ENCODE peak calls at places on chromosomes 11 and 22, in four cellular contexts. L, Y, Z and M are unnamed samples.

GRCh38 chr22:31139866-31140716 is at the start of gene PLA2G3:
- DNase-seq in Z (no peak), Y (peak), L (peak), M (no peak)

GRCh38 chr22:37267128-37267587 is 15.2 kb upstream of the CYTH4 start:
- DNase-seq in Y (peak), Z (no peak), L (peak), M (peak)

GRCh38 chr11:131916633-131917032 is 546.2 kb downstream of the NTM start:
- DNase-seq in Y (no peak), L (no peak), Z (no peak), M (no peak)

GRCh38 chr11:120601566-120601965 is 90.0 kb downstream of the GRIK4 start:
- DNase-seq in Z (no peak), L (no peak), Y (peak), M (no peak)

GRCh38 chr22:41512421-41513194 is 31.7 kb downstream of the POLR3H start:
- DNase-seq in L (peak), Y (peak), Z (no peak), M (peak)

GRCh38 chr22:19974233-19974861 is 32.7 kb upstream of the TXNRD2 start:
- DNase-seq in L (peak), Y (peak), Z (no peak), M (peak)

GRCh38 chr11:120647681-120648080 is 136.1 kb downstream of the GRIK4 start:
- DNase-seq in Y (no peak), L (no peak), Z (no peak), M (no peak)

GRCh38 chr11:130601141-130601540 is 152.7 kb downstream of the ADAMTS15 start:
- DNase-seq in Y (peak), L (no peak), Z (no peak), M (peak)

GRCh38 chr11:45803981-45804805 is 756 bp upstream of the SLC35C1 start:
- DNase-seq in Z (peak), L (peak), Y (peak), M (peak)

GRCh38 chr11:15607361-15608036 is 492.8 kb downstream of the INSC start:
- DNase-seq in L (no peak), Y (no peak), Z (no peak), M (no peak)

GRCh38 chr22:19892925-19893324 is 38.3 kb upstream of the GNB1L start:
- DNase-seq in Y (no peak), L (no peak), Z (no peak), M (no peak)

GRCh38 chr11:128207861-128208321 is 379.5 kb downstream of the ETS1 start:
- DNase-seq in Y (peak), L (no peak), Z (no peak), M (no peak)

GRCh38 chr11:116882386-116882785 is 45.0 kb upstream of the APOA1 start:
- DNase-seq in L (no peak), Y (no peak), Z (no peak), M (no peak)

GRCh38 chr11:116360542-116360941 is 412.2 kb downstream of the BUD13 start:
- DNase-seq in Y (no peak), L (no peak), Z (no peak), M (no peak)

GRCh38 chr11:130872961-130873360 is 43.3 kb downstream of the SNX19 start:
- DNase-seq in L (no peak), Y (peak), Z (no peak), M (no peak)

GRCh38 chr22:38755155-38755910 is 465 bp downstream of the SUN2 start:
- DNase-seq in Z (peak), Y (peak), L (peak), M (peak)

GRCh38 chr22:42877597-42878340 is 20.7 kb upstream of the ARFGAP3 start:
- DNase-seq in Y (no peak), L (no peak), Z (no peak), M (no peak)

GRCh38 chr22:35380537-35381423 is at the start of gene HMOX1:
- DNase-seq in Y (peak), L (no peak), Z (peak), M (peak)

GRCh38 chr11:67271548-67272284 is 5.4 kb downstream of the GRK2 start:
- DNase-seq in L (no peak), Z (no peak), Y (no peak), M (no peak)

GRCh38 chr11:75468534-75469340 is 35.7 kb upstream of the KLHL35 start:
- DNase-seq in Y (peak), Z (peak), L (peak), M (peak)

GRCh38 chr11:91394718-91395414 is 829.8 kb upstream of the FAT3 start:
- DNase-seq in Y (no peak), L (no peak), Z (peak), M (no peak)

GRCh38 chr22:42697542-42698013 is 23.1 kb downstream of the A4GALT start:
- DNase-seq in L (no peak), Y (peak), Z (peak), M (no peak)

GRCh38 chr11:12469451-12469850 is 92.1 kb downstream of the PARVA start:
- DNase-seq in L (no peak), Y (peak), Z (no peak), M (no peak)

GRCh38 chr22:23380230-23380573 is 199.9 kb downstream of the IGLL1 start:
- DNase-seq in Y (no peak), Z (no peak), L (no peak), M (no peak)

GRCh38 chr11:64650923-64651523 is 60.0 kb downstream of the SLC22A12 start:
- DNase-seq in Y (peak), Z (no peak), L (peak), M (peak)

GRCh38 chr11:79437274-79437980 is 3.4 kb downstream of the TENM4 start:
- DNase-seq in Z (peak), Y (peak), L (no peak), M (peak)

GRCh38 chr22:38417252-38418060 is 37.5 kb downstream of the KCNJ4 start:
- DNase-seq in L (no peak), Z (no peak), Y (no peak), M (no peak)

GRCh38 chr11:94275961-94276360 is 28.4 kb upstream of the IZUMO1R start:
- DNase-seq in Y (no peak), Z (no peak), L (no peak), M (no peak)

GRCh38 chr11:119699227-119699626 is 29.8 kb downstream of the NECTIN1 start:
- DNase-seq in Y (peak), Z (peak), L (no peak), M (peak)

GRCh38 chr11:47331454-47332302 is 20.8 kb downstream of the MYBPC3 start:
- DNase-seq in Z (no peak), L (no peak), Y (no peak), M (no peak)

GRCh38 chr11:125956371-125956770 is 10.5 kb downstream of the VSIG10L2 start:
- DNase-seq in Z (no peak), Y (peak), L (no peak), M (no peak)

GRCh38 chr11:57197762-57198161 is 16.0 kb downstream of the LRRC55 start:
- DNase-seq in L (no peak), Z (no peak), Y (no peak), M (peak)

GRCh38 chr22:39815882-39816395 is 77.6 kb downstream of the ENTHD1 start:
- DNase-seq in Y (no peak), Z (no peak), L (no peak), M (no peak)

GRCh38 chr22:36386900-36387663 is 685 bp downstream of the MYH9 start:
- DNase-seq in L (no peak), Z (peak), Y (no peak), M (peak)

GRCh38 chr11:114145166-114145695 is 85.7 kb downstream of the ZBTB16 start:
- DNase-seq in Z (no peak), L (no peak), Y (peak), M (no peak)

GRCh38 chr11:104841185-104841584 is 57.1 kb downstream of the CASP12 start:
- DNase-seq in Y (no peak), L (no peak), Z (no peak), M (no peak)
- TF ChIP-seq CTCF in Y (no peak), L (no peak), Z (no peak), M (no peak)

DNA sequence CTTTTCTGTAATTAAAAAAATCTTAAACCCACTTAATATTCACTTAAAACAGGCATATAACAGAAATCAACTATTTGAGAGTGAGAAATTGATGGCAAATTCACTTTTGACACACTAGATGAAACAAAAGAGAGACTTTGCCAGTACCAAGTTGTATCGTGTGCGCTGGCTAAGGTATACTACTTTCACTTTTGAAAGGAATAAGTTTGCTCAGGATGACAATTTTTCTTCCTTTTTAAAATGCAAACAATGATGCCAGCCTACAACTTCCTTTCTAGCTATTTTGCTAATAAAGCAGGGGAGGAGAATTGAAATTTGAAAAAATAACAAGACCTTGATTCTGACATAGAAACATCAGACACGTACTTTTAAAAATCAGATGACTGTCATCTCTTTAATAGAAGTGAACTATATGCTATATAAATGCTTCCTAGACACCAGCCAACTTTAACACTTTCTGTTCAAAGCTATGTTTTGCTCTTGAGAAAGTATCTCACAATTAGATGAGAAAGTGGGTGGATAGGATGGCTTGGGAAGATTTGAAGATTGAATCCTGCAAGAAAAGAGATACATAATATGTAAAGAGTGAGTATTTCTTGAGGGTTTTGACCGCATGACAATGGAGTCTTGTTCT is 41.6 kb upstream of the BLID start:
- DNase-seq in Y (peak), Z (no peak), L (no peak), M (no peak)
- H3K4me3 ChIP-seq in Y (no peak), Z (no peak), L (no peak), M (no peak)

DNA sequence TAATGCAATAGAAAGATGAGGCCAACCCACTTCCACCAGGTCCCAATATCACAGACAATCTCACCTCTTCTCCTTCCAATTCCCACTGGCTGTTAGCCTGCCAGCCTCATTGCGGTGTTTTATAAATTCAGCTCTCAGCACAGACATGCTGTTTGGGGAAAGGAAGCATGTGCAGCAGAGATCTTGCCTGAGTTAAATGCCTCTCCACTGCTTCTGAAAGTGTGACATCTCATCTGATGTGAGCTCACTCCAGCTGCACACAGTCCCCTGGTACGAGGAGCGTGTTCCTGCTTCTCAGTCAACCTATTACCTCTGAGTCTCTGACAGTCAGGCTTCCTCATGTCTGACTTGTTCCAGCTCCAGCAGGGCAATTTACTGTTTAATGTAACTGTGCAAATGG is 122.7 kb upstream of the GUCY1A2 start:
- DNase-seq in Z (no peak), L (no peak), Y (no peak), M (no peak)
- H3K27ac ChIP-seq in Z (no peak), L (no peak), Y (no peak), M (no peak)

GRCh38 chr11:30852091-30852490 is 265.9 kb upstream of the MPPED2 start:
- DNase-seq in Z (no peak), L (no peak), Y (no peak), M (no peak)

GRCh38 chr11:30859709-30860108 is 273.6 kb upstream of the MPPED2 start:
- DNase-seq in Z (no peak), Y (no peak), L (no peak), M (no peak)

GRCh38 chr11:30852645-30853044 is 266.5 kb upstream of the MPPED2 start:
- DNase-seq in Z (no peak), L (no peak), Y (no peak), M (no peak)

GRCh38 chr11:30853470-30853869 is 267.3 kb upstream of the MPPED2 start:
- DNase-seq in Y (no peak), L (no peak), Z (no peak), M (no peak)

DNA sequence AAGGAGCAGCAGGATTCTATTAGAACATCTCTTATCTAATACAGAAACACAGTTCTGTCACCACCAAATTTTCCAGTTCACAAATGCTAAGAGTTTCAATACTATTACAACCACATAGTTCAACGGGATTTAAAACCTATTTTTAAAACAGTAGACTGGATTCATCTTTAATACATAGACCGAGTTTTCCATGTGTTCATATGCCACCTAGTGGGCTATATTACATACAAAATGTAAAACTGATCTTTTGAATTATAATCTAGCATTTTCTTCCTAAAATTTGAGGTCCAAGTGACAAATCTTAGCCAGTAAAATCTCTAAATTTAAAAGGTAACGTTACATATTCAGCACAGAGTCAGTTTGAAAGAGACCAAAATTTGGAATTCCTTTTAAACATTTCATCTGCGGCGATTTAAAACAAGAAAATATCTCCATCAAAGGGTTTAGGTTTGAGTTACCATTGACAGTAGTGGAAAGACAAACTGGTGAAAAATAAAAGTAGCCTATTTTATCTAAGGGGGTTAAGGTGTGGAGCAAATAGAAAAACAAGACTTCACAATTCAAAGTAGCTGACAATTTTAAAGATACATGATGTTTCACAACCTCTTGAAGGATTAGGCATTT is 269.3 kb upstream of the MPPED2 start:
- DNase-seq in Y (peak), Z (no peak), L (no peak), M (no peak)
- TF ChIP-seq CTCF in Y (no peak), Z (peak), L (no peak), M (no peak)